ENCODE peak calls at places on chromosome 3, in six cellular contexts. One of them, this sample, is unnamed.

GRCh38 chr3:192958219-192958872 is 40.7 kb upstream of the MB21D2 start:
- DNase-seq in Peyer's patch: no peak
- DNase-seq in PC-3: no peak
- DNase-seq in epithelial cell of esophagus: no peak
- DNase-seq in psoas muscle: no peak
- DNase-seq in H9: no peak
- DNase-seq in this sample: no peak

GRCh38 chr3:44114142-44114541 is 127.5 kb upstream of the TOPAZ1 start:
- DNase-seq in Peyer's patch: peak; percentile 26
- DNase-seq in PC-3: peak; percentile 15
- DNase-seq in epithelial cell of esophagus: peak; percentile 16
- DNase-seq in psoas muscle: peak; percentile 23
- DNase-seq in H9: peak; percentile 87
- DNase-seq in this sample: peak; percentile 46

GRCh38 chr3:2657408-2657807 is 452.8 kb downstream of the IL5RA start:
- DNase-seq in Peyer's patch: no peak
- DNase-seq in PC-3: no peak
- DNase-seq in epithelial cell of esophagus: no peak
- DNase-seq in psoas muscle: no peak
- DNase-seq in H9: no peak
- DNase-seq in this sample: peak; percentile 14

GRCh38 chr3:182327196-182327681 is 466.1 kb upstream of the ATP11B start:
- DNase-seq in Peyer's patch: no peak
- DNase-seq in PC-3: peak; percentile 54
- DNase-seq in epithelial cell of esophagus: peak; percentile 34
- DNase-seq in psoas muscle: no peak
- DNase-seq in H9: peak; percentile 33
- DNase-seq in this sample: no peak

GRCh38 chr3:49606427-49606826 is 52.1 kb downstream of the BSN start:
- DNase-seq in Peyer's patch: no peak
- DNase-seq in PC-3: no peak
- DNase-seq in epithelial cell of esophagus: no peak
- DNase-seq in psoas muscle: no peak
- DNase-seq in H9: no peak
- DNase-seq in this sample: no peak

GRCh38 chr3:46461971-46462910 is 2.5 kb downstream of the LTF start:
- DNase-seq in Peyer's patch: no peak
- DNase-seq in PC-3: peak; percentile 40
- DNase-seq in epithelial cell of esophagus: peak; percentile 24
- DNase-seq in psoas muscle: no peak
- DNase-seq in H9: peak; percentile 28
- DNase-seq in this sample: no peak

GRCh38 chr3:23698652-23699313 is 107.0 kb upstream of the UBE2E1 start:
- DNase-seq in Peyer's patch: no peak
- DNase-seq in PC-3: no peak
- DNase-seq in epithelial cell of esophagus: peak; percentile 6
- DNase-seq in psoas muscle: no peak
- DNase-seq in H9: no peak
- DNase-seq in this sample: no peak

GRCh38 chr3:102447272-102447671 is 12.5 kb downstream of the ZPLD1 start:
- DNase-seq in Peyer's patch: no peak
- DNase-seq in PC-3: peak; percentile 78
- DNase-seq in epithelial cell of esophagus: peak; percentile 87
- DNase-seq in psoas muscle: no peak
- DNase-seq in H9: no peak
- DNase-seq in this sample: peak; percentile 64

GRCh38 chr3:63864008-63864871 is 573 bp downstream of the ATXN7 start:
- DNase-seq in Peyer's patch: peak; percentile 78
- DNase-seq in PC-3: no peak
- DNase-seq in epithelial cell of esophagus: peak; percentile 6
- DNase-seq in psoas muscle: peak; percentile 42
- DNase-seq in H9: no peak
- DNase-seq in this sample: no peak

GRCh38 chr3:152556731-152557254 is 278.1 kb upstream of the P2RY1 start:
- DNase-seq in Peyer's patch: no peak
- DNase-seq in PC-3: peak; percentile 10
- DNase-seq in epithelial cell of esophagus: peak; percentile 49
- DNase-seq in psoas muscle: no peak
- DNase-seq in H9: no peak
- DNase-seq in this sample: peak; percentile 82

GRCh38 chr3:136994772-136995516 is 37.2 kb downstream of the IL20RB start:
- DNase-seq in Peyer's patch: no peak
- DNase-seq in PC-3: peak; percentile 79
- DNase-seq in epithelial cell of esophagus: peak; percentile 98
- DNase-seq in psoas muscle: peak; percentile 81
- DNase-seq in H9: no peak
- DNase-seq in this sample: peak; percentile 89

GRCh38 chr3:129602730-129603560 is 3.5 kb downstream of the PLXND1 start:
- DNase-seq in Peyer's patch: no peak
- DNase-seq in PC-3: peak; percentile 58
- DNase-seq in epithelial cell of esophagus: no peak
- DNase-seq in psoas muscle: peak; percentile 76
- DNase-seq in H9: peak; percentile 79
- DNase-seq in this sample: peak; percentile 93

GRCh38 chr3:99505646-99506269 is 132.6 kb upstream of the COL8A1 start:
- DNase-seq in Peyer's patch: no peak
- DNase-seq in PC-3: peak; percentile 11
- DNase-seq in epithelial cell of esophagus: peak; percentile 38
- DNase-seq in psoas muscle: peak; percentile 33
- DNase-seq in H9: no peak
- DNase-seq in this sample: peak; percentile 98

GRCh38 chr3:20097015-20097414 is 56.8 kb downstream of the KAT2B start:
- DNase-seq in Peyer's patch: no peak
- DNase-seq in PC-3: no peak
- DNase-seq in epithelial cell of esophagus: no peak
- DNase-seq in psoas muscle: no peak
- DNase-seq in H9: no peak
- DNase-seq in this sample: no peak

GRCh38 chr3:198080521-198081384 is 120.7 kb downstream of the LMLN start:
- DNase-seq in Peyer's patch: peak; percentile 61
- DNase-seq in PC-3: peak; percentile 87
- DNase-seq in epithelial cell of esophagus: peak; percentile 77
- DNase-seq in psoas muscle: peak; percentile 72
- DNase-seq in H9: peak; percentile 85
- DNase-seq in this sample: peak; percentile 51

GRCh38 chr3:139235192-139235591 is 108.6 kb upstream of the MRPS22 start:
- DNase-seq in Peyer's patch: no peak
- DNase-seq in PC-3: no peak
- DNase-seq in epithelial cell of esophagus: peak; percentile 29
- DNase-seq in psoas muscle: no peak
- DNase-seq in H9: no peak
- DNase-seq in this sample: no peak

GRCh38 chr3:30285188-30286006 is 321.0 kb upstream of the TGFBR2 start:
- DNase-seq in Peyer's patch: no peak
- DNase-seq in PC-3: no peak
- DNase-seq in epithelial cell of esophagus: no peak
- DNase-seq in psoas muscle: no peak
- DNase-seq in H9: no peak
- DNase-seq in this sample: no peak

GRCh38 chr3:36124118-36124796 is 256.0 kb upstream of the STAC start:
- DNase-seq in Peyer's patch: no peak
- DNase-seq in PC-3: peak; percentile 89
- DNase-seq in epithelial cell of esophagus: peak; percentile 80
- DNase-seq in psoas muscle: no peak
- DNase-seq in H9: peak; percentile 72
- DNase-seq in this sample: peak; percentile 65

DNA sequence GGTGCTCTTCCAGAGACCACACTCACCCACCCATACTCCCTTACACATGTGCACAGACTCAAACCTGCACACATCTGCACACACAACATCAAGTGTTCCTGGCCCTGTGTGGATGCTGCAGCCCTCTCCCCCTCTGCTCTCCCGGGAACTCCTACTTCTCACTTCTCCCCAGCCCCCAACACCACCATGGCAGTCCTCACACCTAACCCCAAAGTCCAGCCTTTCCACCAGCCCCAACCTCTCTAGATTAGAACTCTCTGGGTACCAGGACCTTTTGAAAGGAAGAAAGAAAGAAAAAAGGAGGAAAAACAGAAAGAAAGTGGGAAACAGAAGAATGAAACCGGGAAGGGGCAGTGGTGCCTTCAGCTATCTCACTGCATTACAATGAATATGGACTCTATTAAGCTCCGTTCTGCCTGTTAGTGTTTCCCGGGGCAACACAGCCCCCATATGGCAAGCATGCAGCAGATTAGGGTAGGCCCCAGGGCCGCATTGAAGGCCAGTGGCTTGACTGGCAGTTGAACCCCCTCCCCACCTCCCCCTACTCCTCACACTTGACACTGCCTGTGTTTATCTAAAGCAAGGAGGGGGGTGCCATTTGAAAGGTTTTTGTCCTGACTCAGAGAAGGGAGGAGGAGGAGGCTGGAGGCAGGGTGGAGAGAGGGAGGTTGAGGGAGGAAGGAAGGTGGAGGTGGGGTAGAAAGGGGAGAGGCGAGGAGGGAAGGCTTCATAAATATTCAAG is 30.1 kb downstream of the BOC start:
- DNase-seq in Peyer's patch: no peak
- DNase-seq in PC-3: no peak
- DNase-seq in epithelial cell of esophagus: no peak
- DNase-seq in psoas muscle: no peak
- DNase-seq in H9: peak; percentile 86
- DNase-seq in this sample: peak; percentile 33
- TF ChIP-seq CTCF in Peyer's patch: no peak
- TF ChIP-seq CTCF in PC-3: no peak
- TF ChIP-seq CTCF in epithelial cell of esophagus: no peak
- TF ChIP-seq CTCF in psoas muscle: no peak
- TF ChIP-seq CTCF in H9: no peak
- TF ChIP-seq CTCF in this sample: no peak

GRCh38 chr3:71926242-71926560 is 141.3 kb upstream of the PROK2 start:
- DNase-seq in Peyer's patch: no peak
- DNase-seq in PC-3: peak; percentile 74
- DNase-seq in epithelial cell of esophagus: peak; percentile 75
- DNase-seq in psoas muscle: no peak
- DNase-seq in H9: peak; percentile 92
- DNase-seq in this sample: peak; percentile 27
- TF ChIP-seq CTCF in Peyer's patch: no peak
- TF ChIP-seq CTCF in PC-3: peak; percentile 84
- TF ChIP-seq CTCF in epithelial cell of esophagus: peak; percentile 86
- TF ChIP-seq CTCF in psoas muscle: no peak
- TF ChIP-seq CTCF in H9: peak; percentile 81
- TF ChIP-seq CTCF in this sample: peak; percentile 26

DNA sequence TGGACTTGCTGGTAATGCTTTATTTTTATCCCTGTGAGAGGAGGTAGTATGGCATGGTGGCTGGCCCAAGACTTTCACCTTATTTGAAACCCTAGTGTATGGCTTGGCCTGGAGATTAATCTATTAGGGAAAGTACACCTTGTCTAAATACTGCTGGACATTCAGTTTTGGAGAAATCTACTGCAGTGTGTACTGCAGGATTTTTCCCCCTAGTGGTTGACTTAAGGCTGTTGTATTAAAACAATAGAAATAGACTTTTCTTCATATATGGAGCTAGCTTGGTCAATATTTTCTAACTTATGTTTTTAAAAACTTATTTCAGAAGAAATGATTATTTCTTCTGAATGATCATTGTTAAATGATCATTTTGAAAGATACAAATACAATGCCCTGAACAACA is 13.9 kb upstream of the SLITRK3 start:
- DNase-seq in Peyer's patch: no peak
- DNase-seq in PC-3: peak; percentile 24
- DNase-seq in epithelial cell of esophagus: no peak
- DNase-seq in psoas muscle: no peak
- DNase-seq in H9: no peak
- DNase-seq in this sample: no peak
- TF ChIP-seq CTCF in Peyer's patch: no peak
- TF ChIP-seq CTCF in PC-3: peak; percentile 61
- TF ChIP-seq CTCF in epithelial cell of esophagus: peak; percentile 34
- TF ChIP-seq CTCF in psoas muscle: no peak
- TF ChIP-seq CTCF in H9: peak; percentile 56
- TF ChIP-seq CTCF in this sample: peak; percentile 33

GRCh38 chr3:62371032-62371734 is 2.2 kb downstream of the FEZF2 start:
- DNase-seq in Peyer's patch: no peak
- DNase-seq in PC-3: no peak
- DNase-seq in epithelial cell of esophagus: no peak
- DNase-seq in psoas muscle: no peak
- DNase-seq in H9: peak; percentile 50
- DNase-seq in this sample: no peak

GRCh38 chr3:62370112-62371031 is 3.0 kb downstream of the FEZF2 start:
- DNase-seq in Peyer's patch: no peak
- DNase-seq in PC-3: no peak
- DNase-seq in epithelial cell of esophagus: no peak
- DNase-seq in psoas muscle: no peak
- DNase-seq in H9: peak; percentile 67
- DNase-seq in this sample: no peak

GRCh38 chr3:62367735-62368704 is 5.3 kb downstream of the FEZF2 start:
- DNase-seq in Peyer's patch: no peak
- DNase-seq in PC-3: no peak
- DNase-seq in epithelial cell of esophagus: no peak
- DNase-seq in psoas muscle: no peak
- DNase-seq in H9: peak; percentile 57
- DNase-seq in this sample: no peak

GRCh38 chr3:62369476-62369743 is 3.9 kb downstream of the FEZF2 start:
- DNase-seq in Peyer's patch: no peak
- DNase-seq in PC-3: no peak
- DNase-seq in epithelial cell of esophagus: no peak
- DNase-seq in psoas muscle: no peak
- DNase-seq in H9: no peak
- DNase-seq in this sample: no peak

GRCh38 chr3:62368705-62369475 is 4.5 kb downstream of the FEZF2 start:
- DNase-seq in Peyer's patch: no peak
- DNase-seq in PC-3: no peak
- DNase-seq in epithelial cell of esophagus: peak; percentile 21
- DNase-seq in psoas muscle: no peak
- DNase-seq in H9: peak; percentile 75
- DNase-seq in this sample: no peak
- TF ChIP-seq CTCF in Peyer's patch: no peak
- TF ChIP-seq CTCF in PC-3: no peak
- TF ChIP-seq CTCF in epithelial cell of esophagus: no peak
- TF ChIP-seq CTCF in psoas muscle: peak; percentile 19
- TF ChIP-seq CTCF in H9: peak; percentile 78
- TF ChIP-seq CTCF in this sample: no peak

GRCh38 chr3:145006291-145006690 is 1034.7 kb downstream of the DIPK2A start:
- DNase-seq in Peyer's patch: no peak
- DNase-seq in PC-3: peak; percentile 5
- DNase-seq in epithelial cell of esophagus: no peak
- DNase-seq in psoas muscle: no peak
- DNase-seq in H9: no peak
- DNase-seq in this sample: no peak

DNA sequence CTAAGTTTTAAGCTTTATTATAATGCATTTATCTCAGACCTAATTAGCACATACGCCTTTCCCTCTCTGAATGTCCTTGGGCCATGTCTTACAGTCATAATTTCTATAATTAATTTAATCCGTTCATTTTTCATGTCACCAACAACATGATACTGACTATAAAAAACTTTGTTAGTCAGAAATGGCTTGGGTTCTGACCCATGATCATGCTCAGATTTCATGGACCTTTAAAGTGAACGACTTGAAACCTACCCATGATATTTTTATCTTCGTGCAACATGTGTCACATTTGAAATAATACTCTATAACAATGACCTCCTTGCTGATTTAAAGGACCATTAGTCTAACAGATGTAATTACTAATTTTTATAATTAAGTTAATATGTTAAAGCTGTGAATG is 1033.8 kb downstream of the DIPK2A start:
- DNase-seq in Peyer's patch: no peak
- DNase-seq in PC-3: no peak
- DNase-seq in epithelial cell of esophagus: no peak
- DNase-seq in psoas muscle: no peak
- DNase-seq in H9: no peak
- DNase-seq in this sample: no peak
- TF ChIP-seq CTCF in Peyer's patch: no peak
- TF ChIP-seq CTCF in PC-3: no peak
- TF ChIP-seq CTCF in epithelial cell of esophagus: no peak
- TF ChIP-seq CTCF in psoas muscle: no peak
- TF ChIP-seq CTCF in H9: no peak
- TF ChIP-seq CTCF in this sample: no peak

This sample was measured in fibroblast of mammary gland.